ENCODE peak calls at places on chromosome 10, in four cellular contexts. N is mesenchymal stem cell; F is stimulated activated CD4-positive, alpha-beta T cell treated with anti-CD3 and anti-CD28 coated beads, Interleukin-2, amount 100 ng/mL, for 24 hours; T is heart left ventricle. B is an unnamed sample.

GRCh38 chr10:119401671-119402395 is 140.7 kb downstream of the RGS10 start:
- DNase-seq in N (peak), F (no peak), T (peak), B (peak)

GRCh38 chr10:32376780-32377179 is 29.8 kb upstream of the EPC1 start:
- DNase-seq in N (peak), F (no peak), T (no peak), B (no peak)

GRCh38 chr10:120556164-120556532 is 99.1 kb downstream of the PLPP4 start:
- DNase-seq in N (no peak), F (no peak), T (no peak), B (no peak)

GRCh38 chr10:50417906-50418697 is 166.8 kb upstream of the ASAH2 start:
- DNase-seq in N (peak), F (peak), T (peak), B (no peak)

GRCh38 chr10:88261152-88261551 is 322.0 kb downstream of the RNLS start:
- DNase-seq in N (no peak), F (no peak), T (no peak), B (no peak)

GRCh38 chr10:97708976-97709745 is 4.4 kb upstream of the MARVELD1 start:
- DNase-seq in N (peak), F (peak), T (peak), B (no peak)

GRCh38 chr10:12984165-12984747 is 17.3 kb downstream of the CCDC3 start:
- DNase-seq in N (peak), F (no peak), T (no peak), B (no peak)

GRCh38 chr10:64394744-64395143 is 873.5 kb downstream of the REEP3 start:
- DNase-seq in N (no peak), F (no peak), T (no peak), B (no peak)

GRCh38 chr10:95540514-95541052 is 20.6 kb downstream of the SORBS1 start:
- DNase-seq in N (no peak), F (no peak), T (no peak), B (no peak)

B was measured in pulmonary artery endothelial cell.